ENCODE peak calls at places on chromosomes 5 and 9, in eight cellular contexts. Z is IMR-90; J is Right ventricle myocardium inferior; V is activated CD8-positive, alpha-beta T cell treated with anti-CD3 and anti-CD28 coated beads for 36 hours; N is activated T-cell treated with anti-CD3 and anti-CD28 coated beads, Interleukin-2, amount 50 U/mL, for 4 hours; S is RWPE2; D is upper lobe of right lung; W is Panc1. O is an unnamed sample.

GRCh38 chr5:142837274-142837673 is 67.1 kb downstream of the ARHGAP26 start:
- ATAC-seq in N (no peak), W (no peak), D (peak; percentile 81), S (no peak), J (peak; percentile 5), Z (no peak), V (no peak), O (no peak)

GRCh38 chr9:135905380-135906282 is 1.7 kb downstream of the CAMSAP1 start:
- ATAC-seq in S (peak; percentile 43), Z (no peak), V (peak; percentile 45), N (peak; percentile 65), W (no peak), D (peak; percentile 3), J (no peak), O (no peak)

GRCh38 chr5:125659316-125660071 is 763.7 kb upstream of the GRAMD2B start:
- ATAC-seq in J (peak; percentile 67), S (no peak), W (no peak), D (no peak), Z (no peak), V (no peak), N (no peak), O (no peak)

GRCh38 chr5:68182534-68182933 is 33.0 kb upstream of the PIK3R1 start:
- ATAC-seq in D (no peak), W (no peak), J (no peak), N (no peak), Z (no peak), S (no peak), V (no peak), O (no peak)

GRCh38 chr5:173885481-173886010 is 2.6 kb upstream of the CPEB4 start:
- ATAC-seq in W (no peak), D (no peak), N (no peak), Z (no peak), S (no peak), V (no peak), J (no peak), O (no peak)

GRCh38 chr9:36163049-36163839 is 5.9 kb upstream of the CCIN start:
- ATAC-seq in D (no peak), V (no peak), Z (peak; percentile 56), W (no peak), S (peak; percentile 5), J (peak; percentile 53), N (no peak), O (no peak)

GRCh38 chr9:75064307-75065025 is 23.5 kb downstream of the NMRK1 start:
- ATAC-seq in S (no peak), V (no peak), J (peak; percentile 37), N (no peak), W (no peak), D (no peak), Z (peak; percentile 75), O (no peak)

GRCh38 chr5:72364961-72365360 is 44.8 kb downstream of the PTCD2 start:
- ATAC-seq in D (no peak), V (no peak), Z (no peak), J (no peak), N (no peak), W (no peak), S (no peak), O (no peak)

GRCh38 chr9:125774106-125774505 is 26.9 kb downstream of the PBX3 start:
- ATAC-seq in S (no peak), Z (no peak), W (no peak), J (no peak), V (no peak), D (no peak), N (no peak), O (no peak)

GRCh38 chr5:176353533-176353932 is 8.0 kb downstream of the KIAA1191 start:
- ATAC-seq in D (no peak), S (no peak), V (no peak), N (no peak), Z (no peak), J (no peak), W (no peak), O (no peak)

GRCh38 chr5:82397741-82398320 is 119.7 kb upstream of the RPS23 start:
- ATAC-seq in Z (no peak), D (no peak), W (no peak), N (no peak), V (no peak), S (no peak), J (no peak), O (no peak)

GRCh38 chr5:9519537-9519936 is 26.3 kb downstream of the SEMA5A start:
- ATAC-seq in N (no peak), J (peak; percentile 56), Z (no peak), V (no peak), W (no peak), D (peak; percentile 72), S (no peak), O (no peak)

GRCh38 chr9:129602598-129603415 is 18.1 kb downstream of the C9orf50 start:
- ATAC-seq in Z (no peak), W (no peak), D (no peak), N (no peak), J (no peak), S (no peak), V (peak; percentile 45), O (peak; percentile 37)

GRCh38 chr5:115954144-115954543 is 8.1 kb upstream of the LVRN start:
- ATAC-seq in Z (no peak), V (no peak), D (no peak), S (no peak), J (no peak), N (no peak), W (no peak), O (no peak)

GRCh38 chr9:131008909-131009618 is at the start of gene LAMC3:
- ATAC-seq in J (no peak), N (peak; percentile 55), W (peak; percentile 92), V (peak; percentile 27), D (peak; percentile 34), Z (peak; percentile 72), S (peak; percentile 71), O (peak; percentile 37)

GRCh38 chr5:111512026-111512405 is 319 bp downstream of the STARD4 start:
- ATAC-seq in Z (peak; percentile 25), J (peak; percentile 11), D (peak; percentile 4), V (no peak), N (peak; percentile 6), S (peak; percentile 36), W (peak; percentile 65), O (no peak)

GRCh38 chr9:124694394-124695279 is 76.5 kb downstream of the NR6A1 start:
- ATAC-seq in N (no peak), D (no peak), W (no peak), V (no peak), Z (no peak), J (no peak), S (no peak), O (no peak)

GRCh38 chr9:71885467-71885866 is 25.5 kb downstream of the ABHD17B start:
- ATAC-seq in Z (no peak), J (no peak), N (no peak), V (peak; percentile 60), D (no peak), S (no peak), W (no peak), O (no peak)

GRCh38 chr9:129868571-129869486 is 33.6 kb downstream of the USP20 start:
- ATAC-seq in N (peak; percentile 89), V (peak; percentile 81), Z (no peak), S (peak; percentile 51), W (peak; percentile 37), D (peak; percentile 61), J (peak; percentile 38), O (peak; percentile 75)

GRCh38 chr5:134458676-134459403 is 47.2 kb upstream of the CDKN2AIPNL start:
- ATAC-seq in N (no peak), S (no peak), D (no peak), J (peak; percentile 41), V (no peak), W (no peak), Z (no peak), O (peak; percentile 7)

GRCh38 chr9:5571629-5572232 is 57.2 kb upstream of the RIC1 start:
- ATAC-seq in W (no peak), V (no peak), N (no peak), D (no peak), J (no peak), S (no peak), Z (no peak), O (no peak)

GRCh38 chr5:6713274-6714181 is at the start of gene TENT4A:
- ATAC-seq in N (peak; percentile 49), V (peak; percentile 25), Z (peak; percentile 47), D (peak; percentile 1), S (peak; percentile 37), W (peak; percentile 62), J (no peak), O (peak; percentile 64)

GRCh38 chr9:88753691-88754367 is 218.9 kb downstream of the NXNL2 start:
- ATAC-seq in V (no peak), N (no peak), Z (peak; percentile 55), S (no peak), W (no peak), D (peak; percentile 31), J (peak; percentile 59), O (no peak)

GRCh38 chr5:169652057-169652456 is 15.0 kb downstream of the DOCK2 start:
- ATAC-seq in N (no peak), D (no peak), S (no peak), V (no peak), Z (no peak), W (no peak), J (peak; percentile 76), O (no peak)

GRCh38 chr5:15518786-15519185 is 18.8 kb downstream of the FBXL7 start:
- ATAC-seq in W (no peak), N (no peak), S (no peak), D (no peak), V (no peak), Z (no peak), J (no peak), O (no peak)

GRCh38 chr9:109767404-109767803 is 12.6 kb upstream of the PALM2AKAP2 start:
- ATAC-seq in W (no peak), Z (peak; percentile 25), J (no peak), N (no peak), S (no peak), V (no peak), D (no peak), O (no peak)

GRCh38 chr9:120386390-120387131 is 193.4 kb downstream of the CDK5RAP2 start:
- ATAC-seq in N (no peak), D (no peak), S (no peak), W (no peak), Z (no peak), V (no peak), J (no peak), O (no peak)

GRCh38 chr9:113293285-113293874 is 9.8 kb downstream of the RNF183 start:
- ATAC-seq in J (no peak), Z (peak; percentile 78), W (no peak), V (no peak), D (no peak), S (no peak), N (no peak), O (no peak)

GRCh38 chr9:18857769-18858168 is 175.2 kb downstream of the SAXO1 start:
- ATAC-seq in N (no peak), D (no peak), V (no peak), W (no peak), S (no peak), Z (peak; percentile 63), J (no peak), O (no peak)

GRCh38 chr9:38395653-38396370 is 3.3 kb downstream of the ALDH1B1 start:
- ATAC-seq in J (no peak), D (no peak), Z (no peak), S (no peak), W (no peak), V (no peak), N (no peak), O (no peak)

GRCh38 chr9:94553029-94553938 is 1.6 kb upstream of the PCAT7 start:
- ATAC-seq in Z (no peak), D (no peak), J (no peak), W (peak; percentile 72), V (no peak), S (no peak), N (peak; percentile 28), O (no peak)

GRCh38 chr5:134570886-134571285 is 45.4 kb downstream of the JADE2 start:
- ATAC-seq in N (no peak), V (no peak), Z (no peak), D (no peak), J (peak; percentile 14), S (no peak), W (no peak), O (no peak)

GRCh38 chr5:98807806-98808205 is 34.3 kb downstream of the RGMB start:
- ATAC-seq in Z (no peak), S (no peak), D (no peak), W (no peak), J (no peak), V (no peak), N (no peak), O (no peak)

GRCh38 chr9:107732781-107733529 is 243.4 kb upstream of the KLF4 start:
- ATAC-seq in J (peak; percentile 68), D (peak; percentile 57), S (peak; percentile 75), W (peak; percentile 70), Z (peak; percentile 38), N (no peak), V (no peak), O (no peak)

O was measured in stimulated activated memory B cell treated with anti-CD40 and anti-IgM and Interleukin-4, amounts not matched to agents 10 μg/mL and 1 μg/mL and 100 μg/mL, for 72 hours.